ENCODE peak calls at places on chromosome X, in nine cellular contexts. I is hepatocyte, Q is PC-3, B is SK-N-SH, T is GM23248, J is neural progenitor cell, L is HCT116, K is GM23338, Z is MM.1S. Y is an unnamed sample. For H4K20me1, the result is how much of the 10 kb centered on the place peaks cover.

GRCh38 chrX:15623074-15623473 is 22.3 kb upstream of the ACE2 start:
- DNase-seq in I (no peak), Q (no peak), B (no peak), T (no peak), J (no peak), L (no peak), K (no peak), Z (no peak), Y (no peak)

GRCh38 chrX:53018627-53019026 is 30.0 kb upstream of the GPR173 start:
- DNase-seq in I (no peak), Q (peak), B (no peak), T (no peak), J (peak), L (no peak), K (peak), Z (no peak), Y (no peak)

GRCh38 chrX:46408553-46409407 is 136.4 kb downstream of the ZNF674 start:
- DNase-seq in I (peak), Q (peak), B (peak), T (peak), J (peak), L (peak), K (peak), Z (peak), Y (peak)

GRCh38 chrX:154027003-154027402 is 7.3 kb upstream of the IRAK1 start:
- DNase-seq in I (no peak), Q (no peak), B (no peak), T (no peak), J (no peak), L (no peak), K (no peak), Z (no peak), Y (no peak)

GRCh38 chrX:24266996-24267395 is 46.9 kb downstream of the SUPT20HL2 start:
- DNase-seq in I (no peak), Q (peak), B (no peak), T (peak), J (no peak), L (no peak), K (no peak), Z (no peak), Y (no peak)

GRCh38 chrX:103376979-103377324 is 614 bp downstream of the BEX3 start:
- DNase-seq in I (peak), Q (peak), B (peak), T (peak), J (peak), L (no peak), K (peak), Z (no peak), Y (no peak)

GRCh38 chrX:56788717-56789122 is 59.7 kb downstream of the NBDY start:
- DNase-seq in I (no peak), Q (no peak), B (no peak), T (no peak), J (no peak), L (no peak), K (no peak), Z (peak), Y (peak)

GRCh38 chrX:104695593-104695992 is 129.6 kb downstream of the IL1RAPL2 start:
- DNase-seq in I (no peak), Q (no peak), B (no peak), T (no peak), J (no peak), L (no peak), K (no peak), Z (no peak), Y (no peak)

GRCh38 chrX:40004916-40005289 is 92.9 kb downstream of the BCOR start:
- DNase-seq in I (no peak), Q (no peak), B (no peak), T (no peak), J (peak), L (no peak), K (peak), Z (no peak), Y (no peak)

GRCh38 chrX:54921427-54922021 is 900 bp downstream of the TRO start:
- DNase-seq in I (peak), Q (no peak), B (peak), T (peak), J (peak), L (no peak), K (peak), Z (peak), Y (no peak)

GRCh38 chrX:115892787-115893671 is 277.5 kb upstream of the AGTR2 start:
- DNase-seq in I (no peak), Q (peak), B (peak), T (peak), J (peak), L (peak), K (peak), Z (peak), Y (no peak)

GRCh38 chrX:146934256-146934655 is 119.7 kb upstream of the CXorf51A start:
- DNase-seq in I (no peak), Q (no peak), B (no peak), T (no peak), J (no peak), L (no peak), K (no peak), Z (peak), Y (no peak)

GRCh38 chrX:14497184-14497666 is 32.1 kb upstream of the GLRA2 start:
- DNase-seq in I (no peak), Q (no peak), B (no peak), T (peak), J (no peak), L (no peak), K (no peak), Z (peak), Y (no peak)

GRCh38 chrX:133370719-133371275 is 44.5 kb downstream of the GPC4 start:
- DNase-seq in I (no peak), Q (no peak), B (no peak), T (no peak), J (no peak), L (no peak), K (no peak), Z (no peak), Y (no peak)

GRCh38 chrX:40199704-40200103 is 101.9 kb upstream of the BCOR start:
- DNase-seq in I (no peak), Q (peak), B (no peak), T (peak), J (no peak), L (no peak), K (no peak), Z (no peak), Y (no peak)

GRCh38 chrX:103687073-103687695 is 685 bp upstream of the MORF4L2 start:
- DNase-seq in I (peak), Q (peak), B (peak), T (peak), J (peak), L (peak), K (no peak), Z (peak), Y (peak)

GRCh38 chrX:52988985-52989917 is 30.9 kb upstream of the FAM156A start:
- DNase-seq in I (no peak), Q (peak), B (no peak), T (peak), J (no peak), L (no peak), K (no peak), Z (no peak), Y (no peak)

GRCh38 chrX:75155830-75156525 is at the start of gene ABCB7:
- DNase-seq in I (peak), Q (peak), B (peak), T (peak), J (peak), L (peak), K (peak), Z (peak), Y (peak)

GRCh38 chrX:6004529-6004928 is 224.1 kb downstream of the NLGN4X start:
- DNase-seq in I (no peak), Q (no peak), B (no peak), T (no peak), J (no peak), L (no peak), K (no peak), Z (no peak), Y (no peak)

GRCh38 chrX:6002056-6002455 is 226.6 kb downstream of the NLGN4X start:
- DNase-seq in I (peak), Q (no peak), B (no peak), T (no peak), J (no peak), L (no peak), K (peak), Z (no peak), Y (no peak)

DNA sequence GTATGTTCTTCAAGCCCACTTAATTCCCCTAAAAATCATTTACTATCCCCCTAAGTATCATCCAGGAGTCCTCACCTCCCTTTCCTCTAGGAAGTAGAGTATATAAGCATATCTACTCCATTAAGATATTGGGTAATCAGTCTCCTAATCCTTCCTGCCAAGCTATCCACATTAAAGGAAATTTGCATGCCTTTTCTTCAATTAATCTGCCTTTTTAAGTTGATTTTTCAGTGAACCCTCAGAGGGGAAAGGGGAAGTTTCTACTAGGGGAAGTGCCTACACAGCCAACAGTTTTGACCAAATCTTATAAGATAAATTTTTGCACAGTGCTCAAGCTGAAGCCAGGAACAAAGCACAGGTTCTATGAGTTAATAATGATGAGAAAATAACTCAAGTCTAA is 222.8 kb downstream of the NLGN4X start:
- DNase-seq in I (no peak), Q (no peak), B (no peak), T (no peak), J (no peak), L (no peak), K (no peak), Z (no peak), Y (no peak)
- H4K20me1 ChIP-seq in I (under half), Q (under half), B (under half), T (under half), J (under half), L (under half), K (under half), Z (under half), Y (under half)

DNA sequence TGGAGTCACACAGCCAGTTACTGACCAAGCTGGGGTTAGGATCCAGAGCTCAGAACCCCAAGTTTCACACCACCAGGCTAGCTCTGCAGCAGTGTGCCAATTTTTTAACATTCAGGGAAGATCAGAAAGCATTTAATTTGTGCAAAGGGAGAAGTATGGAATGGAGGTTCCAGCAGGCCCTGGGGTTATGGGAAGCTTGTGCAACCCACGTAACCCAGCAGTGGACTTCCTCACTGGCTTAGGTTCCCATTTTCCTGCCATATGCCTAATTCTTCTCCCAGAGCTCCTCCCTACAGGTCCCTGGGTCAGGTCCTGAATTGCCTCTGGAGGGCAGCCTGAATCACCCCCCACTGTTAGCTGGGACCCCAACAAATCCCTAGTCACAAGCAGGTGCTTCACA is 14.0 kb downstream of the APLN start:
- DNase-seq in I (no peak), Q (no peak), B (no peak), T (no peak), J (no peak), L (no peak), K (no peak), Z (no peak), Y (no peak)
- TF ChIP-seq EZH2phosphoT487 in I (no peak), Q (no peak), B (no peak), T (no peak), J (no peak), L (no peak), K (no peak), Z (no peak), Y (no peak)

GRCh38 chrX:95716841-95717240 is 967.8 kb upstream of the DIAPH2 start:
- DNase-seq in I (no peak), Q (no peak), B (no peak), T (no peak), J (no peak), L (no peak), K (no peak), Z (no peak), Y (no peak)
- H4K20me1 ChIP-seq in I (under half), Q (under half), B (under half), T (under half), J (under half), L (under half), K (under half), Z (under half), Y (under half)

DNA sequence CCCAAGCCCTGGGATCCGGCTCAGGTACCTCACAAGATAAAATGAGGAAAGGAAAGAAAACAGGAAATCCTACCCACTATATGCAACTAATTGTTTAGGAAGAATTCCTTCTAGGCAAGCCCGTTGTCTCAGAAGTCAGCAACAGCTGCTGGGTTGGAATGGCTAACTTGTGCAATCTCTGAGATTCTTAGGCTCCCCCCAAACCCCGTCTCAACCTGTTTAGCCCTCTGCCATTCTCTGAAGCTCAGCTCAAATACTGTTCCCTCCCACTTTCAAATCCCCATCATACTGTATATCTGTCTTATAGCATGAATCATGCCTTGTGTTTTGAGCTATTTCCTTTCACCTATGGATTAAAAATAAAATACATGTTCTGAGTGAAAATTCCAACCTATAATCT is 28.9 kb downstream of the STARD8 start:
- DNase-seq in I (no peak), Q (no peak), B (no peak), T (no peak), J (no peak), L (no peak), K (no peak), Z (no peak), Y (no peak)
- TF ChIP-seq EZH2phosphoT487 in I (no peak), Q (no peak), B (no peak), T (no peak), J (no peak), L (no peak), K (no peak), Z (no peak), Y (no peak)